ENCODE peak calls at places on chromosomes 4 and X, in seven cellular contexts. E is right lobe of liver, H is suprapubic skin, I is RWPE1, Q is progenitor cell of endocrine pancreas, X is NB4, D is OCI-LY7. K is an unnamed sample.

GRCh38 chrX:131763674-131764073 is 219.8 kb downstream of the OR13H1 start:
- DNase-seq in D (peak; percentile 1), I (no peak), X (no peak), Q (no peak), H (peak; percentile 80), E (no peak), K (peak; percentile 81)

GRCh38 chr4:153367092-153367491 is 22.6 kb downstream of the MND1 start:
- DNase-seq in Q (no peak), I (no peak), H (no peak), E (no peak), X (no peak), D (no peak), K (no peak)

GRCh38 chr4:18518098-18518497 is 496.5 kb upstream of the LCORL start:
- DNase-seq in X (no peak), H (no peak), E (no peak), I (no peak), D (no peak), Q (no peak), K (no peak)

GRCh38 chr4:118014831-118015230 is 19.5 kb upstream of the NDST3 start:
- DNase-seq in X (no peak), D (no peak), Q (no peak), E (no peak), H (no peak), I (no peak), K (no peak)

GRCh38 chr4:1566838-1567518 is 117.1 kb downstream of the FAM53A start:
- DNase-seq in E (peak; percentile 42), D (no peak), Q (no peak), X (no peak), I (no peak), H (peak; percentile 56), K (no peak)

GRCh38 chr4:95778666-95779065 is 61.2 kb upstream of the PDHA2 start:
- DNase-seq in Q (no peak), E (no peak), I (no peak), H (no peak), X (no peak), D (no peak), K (no peak)

GRCh38 chrX:72572248-72573157 is at the start of gene HDAC8:
- DNase-seq in D (peak; percentile 79), Q (peak; percentile 11), X (peak; percentile 86), I (peak; percentile 60), H (peak; percentile 71), E (peak; percentile 70), K (peak; percentile 74)

GRCh38 chr4:105996845-105997244 is 101.6 kb downstream of the NPNT start:
- DNase-seq in I (no peak), X (no peak), D (no peak), H (no peak), Q (no peak), E (no peak), K (no peak)

GRCh38 chrX:348461-349117 is 30.0 kb upstream of the GTPBP6 start:
- DNase-seq in Q (no peak), H (no peak), E (no peak), D (no peak), I (no peak), X (no peak), K (no peak)

GRCh38 chr4:74830928-74831327 is 36.6 kb upstream of the BTC start:
- DNase-seq in H (no peak), D (no peak), X (peak; percentile 20), I (no peak), E (no peak), Q (no peak), K (no peak)

GRCh38 chr4:25160714-25161598 is 707 bp upstream of the SEPSECS start:
- DNase-seq in D (peak; percentile 19), E (no peak), Q (no peak), X (peak; percentile 32), I (peak; percentile 36), H (no peak), K (no peak)

GRCh38 chrX:76148753-76149152 is 24.1 kb upstream of the PBDC1 start:
- DNase-seq in I (no peak), X (peak; percentile 72), H (peak; percentile 73), E (no peak), D (peak; percentile 60), Q (no peak), K (no peak)

DNA sequence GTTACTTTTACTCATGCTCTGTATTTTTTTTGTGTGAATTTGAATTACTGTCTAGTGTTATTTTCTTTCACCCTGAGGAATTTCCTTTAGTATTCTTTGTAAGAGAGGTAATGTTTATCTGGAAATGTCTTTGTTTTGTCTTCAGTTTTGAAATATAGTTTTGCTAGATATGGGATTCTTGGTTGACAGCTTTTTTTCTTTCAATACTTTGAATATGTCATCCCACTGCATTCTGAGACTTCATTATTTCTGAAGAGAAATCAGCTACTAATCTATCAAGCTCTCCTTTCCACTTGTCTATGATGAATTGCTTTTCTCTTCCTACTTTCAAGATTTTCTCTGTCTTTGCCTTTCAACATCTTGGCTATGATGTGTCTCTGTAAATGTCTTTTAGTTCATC is 217.0 kb upstream of the CASK start:
- DNase-seq in X (no peak), H (no peak), I (no peak), D (no peak), E (no peak), Q (no peak), K (no peak)
- TF ChIP-seq CTCF in X (no peak), H (no peak), I (no peak), D (no peak), E (no peak), Q (no peak), K (no peak)

DNA sequence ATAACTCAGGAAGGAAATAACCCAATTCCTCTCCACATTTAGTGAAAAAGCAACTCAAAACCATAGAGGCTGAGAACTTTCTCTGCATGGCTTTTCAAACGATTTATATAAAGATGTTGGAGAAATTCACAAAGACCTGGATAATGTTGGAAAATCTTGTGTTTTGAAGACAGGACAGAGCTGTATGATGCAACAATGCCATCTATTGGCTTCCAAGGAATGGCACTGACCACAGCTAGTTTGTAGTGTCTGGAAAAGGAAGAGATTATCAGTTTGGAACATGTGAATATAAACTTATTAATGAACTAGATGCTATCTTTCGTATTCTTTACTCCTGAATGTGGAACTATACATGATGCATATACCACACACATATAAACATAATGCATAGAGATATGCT is 503.6 kb downstream of the IL1RAPL1 start:
- DNase-seq in H (no peak), X (peak; percentile 1), E (no peak), Q (no peak), I (no peak), D (no peak), K (no peak)
- TF ChIP-seq CTCF in H (no peak), X (no peak), E (no peak), Q (peak; percentile 65), I (peak; percentile 19), D (no peak), K (no peak)

DNA sequence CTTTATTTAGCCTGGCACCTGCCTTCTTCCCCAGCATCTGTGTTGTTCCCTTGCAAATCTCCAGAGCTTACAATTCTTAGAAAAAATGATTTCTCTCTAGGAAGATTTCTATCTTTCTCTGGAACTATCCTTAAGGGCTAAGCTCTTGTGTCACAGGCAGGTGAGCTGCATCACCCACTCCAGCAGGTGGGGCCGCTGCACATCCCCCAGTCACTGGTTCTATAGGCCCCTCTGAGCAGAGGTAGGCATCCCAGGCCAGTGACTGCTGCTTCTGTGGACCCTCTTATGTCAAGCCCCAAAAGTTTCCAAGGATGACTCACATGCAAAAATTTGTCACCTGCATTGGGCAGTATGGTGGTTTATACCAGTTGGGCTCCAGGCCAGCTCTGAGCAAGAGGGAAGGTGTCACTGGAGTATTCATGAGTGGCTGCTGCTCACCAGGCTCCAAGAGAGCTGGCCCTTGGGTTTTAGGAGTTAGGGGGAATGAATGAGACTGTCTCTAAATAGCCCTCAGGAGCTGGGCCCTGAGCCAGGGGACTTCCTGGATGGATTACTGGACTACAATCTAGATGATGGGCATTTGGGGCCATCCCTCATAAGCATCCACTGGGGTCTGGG is 208.1 kb upstream of the EOLA2 start:
- DNase-seq in H (no peak), I (no peak), X (no peak), E (no peak), Q (no peak), D (no peak), K (no peak)
- TF ChIP-seq CTCF in H (no peak), I (no peak), X (no peak), E (no peak), Q (no peak), D (peak; percentile 10), K (no peak)

GRCh38 chr4:165384608-165385007 is 5.8 kb downstream of the CPE start:
- DNase-seq in D (no peak), Q (no peak), E (no peak), X (no peak), H (no peak), I (no peak), K (no peak)
- TF ChIP-seq CTCF in D (peak; percentile 58), Q (peak; percentile 50), E (no peak), X (no peak), H (no peak), I (no peak), K (no peak)

GRCh38 chr4:164383187-164384181 is 370.4 kb upstream of the SMIM31 start:
- DNase-seq in E (peak; percentile 50), X (no peak), H (no peak), D (no peak), Q (peak; percentile 42), I (peak; percentile 8), K (peak; percentile 69)
- TF ChIP-seq CTCF in E (no peak), X (no peak), H (no peak), D (no peak), Q (peak; percentile 42), I (peak; percentile 40), K (no peak)

GRCh38 chr4:10106421-10107039 is 10.1 kb downstream of the WDR1 start:
- DNase-seq in H (peak; percentile 88), X (peak; percentile 83), D (no peak), Q (no peak), I (peak; percentile 94), E (no peak), K (peak; percentile 94)
- TF ChIP-seq CTCF in H (no peak), X (no peak), D (no peak), Q (no peak), I (no peak), E (no peak), K (no peak)

GRCh38 chr4:101346312-101346561 is 1.1 kb downstream of the PPP3CA start:
- DNase-seq in D (peak; percentile 48), H (no peak), I (no peak), Q (no peak), X (peak; percentile 93), E (peak; percentile 50), K (no peak)

GRCh38 chr4:101346562-101347266 is 612 bp downstream of the PPP3CA start:
- DNase-seq in E (peak; percentile 80), D (peak; percentile 58), H (peak; percentile 89), X (no peak), I (peak; percentile 52), Q (peak; percentile 43), K (peak; percentile 83)

GRCh38 chr4:101348367-101348827 is 1.1 kb upstream of the PPP3CA start:
- DNase-seq in H (no peak), I (no peak), D (no peak), E (peak; percentile 59), Q (no peak), X (peak; percentile 46), K (no peak)

GRCh38 chr4:101347267-101347556 is at the start of gene PPP3CA:
- DNase-seq in I (no peak), X (no peak), D (no peak), E (no peak), H (no peak), Q (no peak), K (no peak)

GRCh38 chr4:101347557-101348366 is 436 bp upstream of the PPP3CA start:
- DNase-seq in E (peak; percentile 100), Q (peak; percentile 100), D (peak; percentile 95), X (peak; percentile 96), H (peak; percentile 99), I (peak; percentile 99), K (peak; percentile 99)
- TF ChIP-seq CTCF in E (no peak), Q (no peak), D (peak; percentile 40), X (no peak), H (no peak), I (no peak), K (no peak)

K was measured in coronary artery.